ENCODE peak calls at places on chromosomes 11 and 22, in eight cellular contexts. Q is adipocyte, X is body of pancreas, T is aorta, H is tibial nerve, F is HAP-1, G is right lobe of liver, V is neural progenitor cell. M is an unnamed sample. For H3K36me3, the result is how much of the 10 kb centered on the place peaks cover.

GRCh38 chr22:37176464-37177061 is 11.5 kb downstream of the C1QTNF6 start:
- DNase-seq in Q (peak), X (no peak), T (peak), H (peak), F (no peak), G (peak), V (no peak), M (no peak)

GRCh38 chr11:4991066-4991465 is 3.6 kb upstream of the OR51L1 start:
- DNase-seq in Q (no peak), X (no peak), T (no peak), H (no peak), F (no peak), G (no peak), V (peak), M (peak)

GRCh38 chr11:14977481-14977880 is 5.3 kb upstream of the CALCA start:
- DNase-seq in Q (no peak), X (no peak), T (no peak), H (no peak), F (no peak), G (no peak), V (no peak), M (no peak)

GRCh38 chr11:114883472-114883871 is 205.1 kb downstream of the NXPE2 start:
- DNase-seq in Q (no peak), X (no peak), T (no peak), H (no peak), F (no peak), G (no peak), V (no peak), M (no peak)

GRCh38 chr22:42688914-42689275 is 31.8 kb downstream of the A4GALT start:
- DNase-seq in Q (no peak), X (no peak), T (no peak), H (no peak), F (no peak), G (no peak), V (no peak), M (peak)

GRCh38 chr11:76577921-76578654 is 92.5 kb downstream of the LRRC32 start:
- DNase-seq in Q (no peak), X (no peak), T (no peak), H (no peak), F (no peak), G (no peak), V (no peak), M (peak)

GRCh38 chr11:44805596-44805995 is 78.8 kb downstream of the TSPAN18 start:
- DNase-seq in Q (no peak), X (no peak), T (peak), H (no peak), F (no peak), G (no peak), V (no peak), M (no peak)

GRCh38 chr22:46457502-46458488 is 79.6 kb downstream of the CELSR1 start:
- DNase-seq in Q (peak), X (no peak), T (peak), H (no peak), F (no peak), G (no peak), V (peak), M (peak)

GRCh38 chr11:110092577-110093406 is at the start of gene ZC3H12C:
- DNase-seq in Q (peak), X (peak), T (peak), H (peak), F (peak), G (peak), V (peak), M (peak)

GRCh38 chr22:36887164-36887563 is 26.3 kb upstream of the CSF2RB start:
- DNase-seq in Q (no peak), X (no peak), T (no peak), H (no peak), F (no peak), G (no peak), V (no peak), M (no peak)

GRCh38 chr11:32817181-32817842 is 12.4 kb upstream of the PRRG4 start:
- DNase-seq in Q (no peak), X (no peak), T (no peak), H (no peak), F (no peak), G (no peak), V (no peak), M (no peak)

GRCh38 chr11:133900176-133901105 is 55.1 kb upstream of the SPATA19 start:
- DNase-seq in Q (no peak), X (no peak), T (no peak), H (no peak), F (no peak), G (no peak), V (no peak), M (no peak)

GRCh38 chr11:119572481-119573424 is 149.8 kb upstream of the THY1 start:
- DNase-seq in Q (no peak), X (no peak), T (no peak), H (no peak), F (no peak), G (no peak), V (no peak), M (no peak)

GRCh38 chr22:43860126-43860525 is 2.2 kb downstream of the SULT4A1 start:
- DNase-seq in Q (no peak), X (no peak), T (peak), H (no peak), F (no peak), G (peak), V (no peak), M (no peak)

GRCh38 chr22:45226681-45227186 is 14.0 kb downstream of the KIAA0930 start:
- DNase-seq in Q (no peak), X (peak), T (peak), H (no peak), F (no peak), G (no peak), V (no peak), M (peak)

GRCh38 chr11:72642815-72643511 is 31.3 kb downstream of the PDE2A start:
- DNase-seq in Q (peak), X (peak), T (peak), H (no peak), F (peak), G (peak), V (peak), M (peak)

GRCh38 chr11:123173040-123173855 is 21.8 kb downstream of the CLMP start:
- DNase-seq in Q (peak), X (peak), T (no peak), H (no peak), F (no peak), G (no peak), V (no peak), M (no peak)

GRCh38 chr11:95068549-95068948 is 1.8 kb downstream of the SRSF8 start:
- DNase-seq in Q (peak), X (peak), T (peak), H (peak), F (peak), G (peak), V (peak), M (no peak)

GRCh38 chr11:57405271-57405890 is 14.9 kb upstream of the PRG2 start:
- DNase-seq in Q (no peak), X (no peak), T (no peak), H (no peak), F (no peak), G (no peak), V (no peak), M (no peak)

GRCh38 chr11:14852571-14853177 is 39.4 kb downstream of the CYP2R1 start:
- DNase-seq in Q (peak), X (no peak), T (no peak), H (no peak), F (no peak), G (no peak), V (no peak), M (no peak)

GRCh38 chr11:61281581-61282250 is 13.4 kb downstream of the VWCE start:
- DNase-seq in Q (peak), X (peak), T (peak), H (no peak), F (peak), G (no peak), V (peak), M (peak)

GRCh38 chr11:10770626-10771254 is 19.7 kb downstream of the CTR9 start:
- DNase-seq in Q (peak), X (peak), T (no peak), H (no peak), F (peak), G (no peak), V (peak), M (peak)

DNA sequence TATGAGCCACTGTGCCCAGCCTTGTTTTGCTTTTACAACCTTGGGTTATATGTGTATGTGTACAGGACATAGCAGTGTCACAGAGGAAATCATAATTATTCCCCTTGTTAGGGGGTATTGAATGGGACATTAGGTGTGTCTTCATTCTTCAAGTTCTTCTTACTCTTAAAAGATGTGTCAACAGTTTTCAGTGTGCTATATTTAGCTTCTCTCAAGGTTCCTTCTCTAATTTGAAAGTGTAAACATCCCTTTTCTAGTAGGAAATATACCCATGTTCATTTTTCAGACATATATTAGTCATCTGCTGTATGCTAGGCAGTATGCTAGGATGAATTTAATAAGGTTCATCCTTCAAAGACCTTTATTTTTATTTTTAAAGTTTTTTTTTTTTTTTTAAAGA is 17.1 kb downstream of the PCF11 start:
- DNase-seq in Q (no peak), X (no peak), T (no peak), H (no peak), F (no peak), G (no peak), V (no peak), M (no peak)
- H3K36me3 ChIP-seq in Q (half or more), X (under half), T (under half), H (under half), F (half or more), G (under half), V (under half), M (under half)

DNA sequence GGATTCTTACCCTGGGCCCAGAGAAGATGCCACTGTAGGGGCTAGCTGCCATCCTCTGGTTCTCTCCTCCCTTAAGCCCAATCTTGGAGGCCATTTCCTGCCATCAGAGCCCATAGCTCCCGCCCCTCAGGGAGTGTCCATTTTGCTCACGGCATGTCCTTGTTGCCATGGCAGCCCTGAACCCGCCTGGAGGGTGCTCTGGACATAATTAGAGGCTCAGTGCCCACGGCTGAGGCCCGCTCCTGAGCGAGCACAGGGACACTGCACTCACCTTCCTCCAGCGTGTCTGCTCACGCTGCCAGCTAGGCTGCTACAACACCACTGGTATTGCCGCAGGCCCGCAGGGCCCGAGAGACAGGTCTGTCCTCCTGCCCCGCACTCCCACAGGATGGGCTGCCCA is 11.1 kb upstream of the SUSD2 start:
- DNase-seq in Q (no peak), X (peak), T (no peak), H (no peak), F (no peak), G (no peak), V (peak), M (no peak)
- H3K36me3 ChIP-seq in Q (half or more), X (under half), T (under half), H (under half), F (under half), G (under half), V (under half), M (under half)

GRCh38 chr22:20464912-20465758 is 27.5 kb upstream of the SCARF2 start:
- DNase-seq in Q (no peak), X (no peak), T (peak), H (no peak), F (no peak), G (peak), V (no peak), M (no peak)
- H3K36me3 ChIP-seq in Q (under half), X (under half), T (under half), H (under half), F (under half), G (under half), V (under half), M (under half)

GRCh38 chr11:126193038-126193478 is 18.4 kb downstream of the RPUSD4 start:
- DNase-seq in Q (no peak), X (no peak), T (no peak), H (no peak), F (no peak), G (no peak), V (no peak), M (peak)
- H3K36me3 ChIP-seq in Q (under half), X (under half), T (under half), H (under half), F (under half), G (under half), V (under half), M (under half)

GRCh38 chr22:20804650-20805049 is 30.7 kb downstream of the SERPIND1 start:
- DNase-seq in Q (no peak), X (no peak), T (no peak), H (no peak), F (no peak), G (no peak), V (no peak), M (no peak)
- H3K36me3 ChIP-seq in Q (half or more), X (under half), T (under half), H (under half), F (half or more), G (under half), V (under half), M (under half)

GRCh38 chr22:20745177-20745576 is 28.7 kb upstream of the SERPIND1 start:
- DNase-seq in Q (no peak), X (no peak), T (no peak), H (no peak), F (no peak), G (peak), V (no peak), M (peak)

GRCh38 chr22:20741634-20742581 is 32.0 kb upstream of the SERPIND1 start:
- DNase-seq in Q (peak), X (peak), T (no peak), H (no peak), F (peak), G (no peak), V (peak), M (peak)

GRCh38 chr22:20746466-20747189 is 27.3 kb upstream of the SERPIND1 start:
- DNase-seq in Q (no peak), X (no peak), T (no peak), H (no peak), F (no peak), G (peak), V (no peak), M (peak)

GRCh38 chr22:20742764-20743163 is 31.1 kb upstream of the SERPIND1 start:
- DNase-seq in Q (no peak), X (no peak), T (no peak), H (no peak), F (no peak), G (no peak), V (no peak), M (no peak)

GRCh38 chr22:20744456-20744855 is 29.5 kb upstream of the SERPIND1 start:
- DNase-seq in Q (no peak), X (no peak), T (no peak), H (no peak), F (peak), G (no peak), V (no peak), M (no peak)
- H3K36me3 ChIP-seq in Q (half or more), X (under half), T (under half), H (under half), F (under half), G (under half), V (under half), M (under half)

GRCh38 chr11:8577791-8578581 is 16.0 kb downstream of the STK33 start:
- DNase-seq in Q (no peak), X (no peak), T (no peak), H (no peak), F (no peak), G (no peak), V (no peak), M (no peak)

GRCh38 chr11:8573750-8574149 is 20.3 kb downstream of the STK33 start:
- DNase-seq in Q (no peak), X (no peak), T (no peak), H (no peak), F (no peak), G (no peak), V (no peak), M (no peak)

GRCh38 chr11:8574798-8575197 is 19.2 kb downstream of the STK33 start:
- DNase-seq in Q (no peak), X (no peak), T (no peak), H (no peak), F (no peak), G (no peak), V (no peak), M (no peak)
- H3K36me3 ChIP-seq in Q (under half), X (under half), T (under half), H (under half), F (under half), G (under half), V (under half), M (under half)

GRCh38 chr11:6609502-6610015 is 2.5 kb downstream of the TAF10 start:
- DNase-seq in Q (no peak), X (no peak), T (no peak), H (no peak), F (no peak), G (no peak), V (no peak), M (no peak)

GRCh38 chr11:6612008-6612815 is at the start of gene TAF10:
- DNase-seq in Q (peak), X (peak), T (peak), H (peak), F (peak), G (peak), V (peak), M (peak)

GRCh38 chr11:6610591-6610990 is 1.4 kb downstream of the TAF10 start:
- DNase-seq in Q (no peak), X (no peak), T (no peak), H (no peak), F (no peak), G (peak), V (no peak), M (no peak)

GRCh38 chr11:6612816-6613136 is 760 bp upstream of the TAF10 start:
- DNase-seq in Q (no peak), X (peak), T (peak), H (no peak), F (peak), G (no peak), V (peak), M (peak)

DNA sequence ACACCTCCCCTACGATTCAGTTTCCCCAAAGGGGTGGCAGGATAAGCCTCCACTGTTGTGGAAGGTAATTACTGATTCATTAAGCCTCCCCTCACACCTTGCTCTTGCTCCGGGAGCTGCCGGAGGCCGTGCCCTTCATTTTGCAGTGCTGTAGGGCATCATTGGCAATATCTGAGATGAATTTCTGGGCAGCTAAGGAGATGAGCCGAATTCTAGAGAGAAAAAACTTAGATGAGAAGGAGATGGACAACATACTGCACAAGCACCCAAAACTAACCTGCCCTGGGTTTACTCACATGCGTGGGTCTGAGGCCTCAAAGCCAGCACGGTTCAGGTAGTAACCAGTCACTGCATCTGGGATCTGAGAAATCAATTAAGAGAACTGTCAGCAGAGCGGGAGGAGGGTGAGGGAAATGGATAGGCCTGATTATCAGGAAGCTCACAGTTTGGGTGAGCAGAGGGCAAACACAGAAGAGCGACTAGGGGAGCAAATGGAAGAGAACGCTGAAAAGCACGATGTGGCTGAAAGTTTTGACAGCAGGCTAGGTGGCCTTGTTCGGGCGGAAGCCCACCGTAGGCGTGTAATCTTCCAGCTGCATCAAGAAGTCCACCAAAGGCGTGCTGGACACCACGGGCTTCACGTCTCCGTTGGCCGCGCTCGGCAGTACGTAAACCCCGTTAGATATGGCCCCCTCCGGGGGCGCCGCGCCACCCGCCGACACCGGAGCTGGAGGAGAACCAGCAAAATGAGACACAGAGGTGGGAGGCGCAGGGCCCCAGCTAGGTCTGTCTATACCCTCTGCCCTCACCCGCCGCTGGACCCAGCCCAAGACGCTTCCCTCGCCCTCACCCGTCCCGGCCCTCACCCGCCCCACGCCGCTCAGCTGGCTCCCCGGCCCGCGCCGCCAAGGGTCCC is 666 bp downstream of the TAF10 start:
- DNase-seq in Q (peak), X (peak), T (peak), H (no peak), F (peak), G (peak), V (peak), M (no peak)
- H3K36me3 ChIP-seq in Q (half or more), X (under half), T (under half), H (under half), F (half or more), G (under half), V (under half), M (under half)

GRCh38 chr22:31958625-31959239 is 14.4 kb downstream of the YWHAH start:
- DNase-seq in Q (no peak), X (no peak), T (no peak), H (no peak), F (no peak), G (no peak), V (no peak), M (no peak)
- H3K36me3 ChIP-seq in Q (under half), X (under half), T (under half), H (under half), F (under half), G (under half), V (under half), M (under half)

M was measured in H7.